ENCODE peak calls at places on chromosomes 16 and 17, in six cellular contexts. X, F, T, A, Y and G are unnamed samples.

GRCh38 chr17:34301986-34302385 is 16.4 kb downstream of the CCL11 start:
- DNase-seq in X (no peak), F (no peak), T (no peak), A (no peak), Y (no peak), G (no peak)

GRCh38 chr17:78356163-78356713 is 3.6 kb downstream of the SOCS3 start:
- DNase-seq in X (no peak), F (peak; percentile 76), T (peak; percentile 94), A (peak; percentile 94), Y (peak; percentile 94), G (peak; percentile 89)

GRCh38 chr17:41959336-41960095 is 7.1 kb upstream of the CNP start:
- DNase-seq in X (no peak), F (no peak), T (peak; percentile 86), A (peak; percentile 45), Y (no peak), G (no peak)

GRCh38 chr17:66746736-66747135 is 88.2 kb upstream of the CACNG5 start:
- DNase-seq in X (no peak), F (no peak), T (no peak), A (no peak), Y (no peak), G (no peak)

GRCh38 chr17:82178499-82179290 is 33.9 kb downstream of the CCDC57 start:
- DNase-seq in X (no peak), F (peak; percentile 20), T (no peak), A (no peak), Y (no peak), G (no peak)

GRCh38 chr16:50427107-50427506 is 58.3 kb upstream of the BRD7 start:
- DNase-seq in X (peak; percentile 2), F (no peak), T (no peak), A (no peak), Y (no peak), G (no peak)

GRCh38 chr16:75482434-75483205 is 12.6 kb downstream of the CHST6 start:
- DNase-seq in X (no peak), F (no peak), T (no peak), A (no peak), Y (no peak), G (no peak)

GRCh38 chr16:3857189-3858013 is 23.1 kb downstream of the CREBBP start:
- DNase-seq in X (no peak), F (no peak), T (no peak), A (no peak), Y (no peak), G (no peak)

GRCh38 chr17:57834146-57834741 is 15.6 kb downstream of the MRPS23 start:
- DNase-seq in X (no peak), F (peak; percentile 88), T (peak; percentile 78), A (no peak), Y (no peak), G (no peak)

GRCh38 chr17:76681222-76682137 is 29.3 kb downstream of the MXRA7 start:
- DNase-seq in X (peak; percentile 41), F (peak; percentile 75), T (peak; percentile 90), A (peak; percentile 75), Y (peak; percentile 62), G (peak; percentile 40)